ENCODE peak calls at places on chromosomes 3 and 15, in four cellular contexts. O, Q, H and Y are unnamed samples. For H3K9me3, the result is how much of the 10 kb centered on the place peaks cover.

GRCh38 chr15:75167588-75168076 is 34.0 kb upstream of the C15orf39 start:
- DNase-seq in O (no peak), Q (no peak), H (peak), Y (no peak)

GRCh38 chr15:71443538-71443937 is 328.3 kb downstream of the THSD4 start:
- DNase-seq in O (peak), Q (peak), H (peak), Y (peak)

GRCh38 chr3:192819001-192819569 is 91.7 kb upstream of the FGF12 start:
- DNase-seq in O (peak), Q (peak), H (no peak), Y (no peak)

GRCh38 chr3:45387636-45388348 is 584 bp upstream of the LARS2 start:
- DNase-seq in O (no peak), Q (no peak), H (no peak), Y (no peak)

GRCh38 chr15:46644493-46645481 is 1010.0 kb downstream of the SQOR start:
- DNase-seq in O (no peak), Q (no peak), H (no peak), Y (no peak)

GRCh38 chr15:75822685-75823278 is 20.5 kb upstream of the UBE2Q2 start:
- DNase-seq in O (no peak), Q (no peak), H (no peak), Y (no peak)

GRCh38 chr15:78565097-78565950 is at the start of gene CHRNA5:
- DNase-seq in O (peak), Q (peak), H (peak), Y (peak)

GRCh38 chr3:148902173-148902791 is 37.2 kb downstream of the CPA3 start:
- DNase-seq in O (no peak), Q (no peak), H (no peak), Y (no peak)

GRCh38 chr15:45157056-45157455 is 27.3 kb downstream of the DUOX1 start:
- DNase-seq in O (no peak), Q (no peak), H (no peak), Y (no peak)

GRCh38 chr3:14926592-14926991 is 20.8 kb upstream of the NR2C2 start:
- DNase-seq in O (no peak), Q (no peak), H (no peak), Y (no peak)

DNA sequence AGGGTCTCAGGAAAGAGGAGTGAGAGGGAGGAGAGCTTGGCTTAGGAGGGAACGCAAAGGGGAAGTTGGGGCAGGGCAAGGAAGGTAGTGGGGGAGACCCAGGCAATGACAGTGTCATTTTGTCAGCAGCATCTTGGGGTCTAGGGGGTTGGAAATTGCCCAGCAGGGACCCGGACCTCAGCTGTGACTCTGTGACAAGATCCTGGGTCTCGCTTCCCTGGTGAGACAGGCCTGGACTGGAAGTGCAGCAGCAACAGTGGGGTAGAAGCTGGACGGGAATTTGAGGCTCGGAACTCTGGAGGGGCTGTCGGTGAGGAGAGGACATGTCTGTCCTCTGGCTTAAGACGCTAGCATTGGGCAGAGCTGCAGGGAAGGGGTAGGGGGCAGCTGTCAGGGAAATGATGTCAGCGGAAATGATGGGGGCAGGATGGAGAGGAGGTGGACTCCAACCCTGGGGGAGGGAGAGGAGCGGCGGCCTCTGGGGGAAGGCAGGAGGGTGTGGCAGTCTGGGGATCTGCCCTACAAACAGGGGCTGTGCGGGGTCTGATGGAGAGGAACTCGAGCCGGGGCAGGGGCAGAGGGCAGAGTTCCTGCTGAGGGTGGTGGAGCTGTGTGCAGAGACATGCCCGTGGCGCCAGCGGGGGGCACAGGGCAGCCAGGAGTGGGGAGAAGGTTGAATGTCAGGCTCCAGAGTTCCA is 12.3 kb downstream of the ANPEP start:
- DNase-seq in O (no peak), Q (peak), H (peak), Y (peak)
- TF ChIP-seq MAX in O (no peak), Q (no peak), H (no peak), Y (no peak)

DNA sequence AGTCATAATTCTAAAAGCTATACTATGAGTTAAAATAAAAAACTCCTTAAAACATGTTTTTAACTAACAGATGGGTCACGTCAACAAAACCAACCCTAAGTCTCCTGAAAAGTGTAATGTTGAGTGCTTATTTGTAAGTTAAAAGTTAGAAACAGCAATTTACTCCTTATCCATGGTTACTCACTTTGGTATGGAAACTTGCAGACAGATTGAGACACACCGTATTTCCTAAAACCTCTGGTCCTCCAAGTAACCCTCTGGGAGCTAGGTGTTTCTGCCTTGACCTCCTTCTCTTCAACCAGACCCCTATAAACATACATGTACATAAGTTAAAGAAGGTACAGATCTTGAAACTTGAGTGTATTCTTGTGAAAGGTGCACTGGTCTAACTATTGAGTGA is 3.1 kb downstream of the COL8A1 start:
- DNase-seq in O (no peak), Q (peak), H (no peak), Y (no peak)
- TF ChIP-seq CTCF in O (no peak), Q (no peak), H (no peak), Y (no peak)

DNA sequence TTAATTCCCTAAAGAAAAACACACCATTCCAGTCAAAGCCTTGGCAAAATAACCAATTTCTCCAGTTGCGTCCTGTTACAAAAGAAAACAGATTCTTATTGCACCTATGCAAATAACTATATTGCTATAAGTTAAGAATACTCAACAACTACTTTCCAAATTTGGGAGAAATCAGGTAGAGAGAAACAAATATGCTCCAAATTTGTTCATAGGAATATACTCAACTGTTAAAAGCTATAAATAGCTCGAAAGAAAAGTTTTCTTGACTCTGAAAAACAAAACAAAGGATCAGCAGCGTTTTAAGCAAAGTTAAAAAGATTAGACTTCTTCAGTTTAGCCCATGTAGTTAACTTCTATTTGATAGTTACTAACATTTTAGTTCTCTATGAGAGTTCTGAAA is 20.1 kb upstream of the SKIL start:
- DNase-seq in O (no peak), Q (no peak), H (no peak), Y (no peak)
- H3K9me3 ChIP-seq in O (under half), Q (under half), H (under half), Y (under half)

GRCh38 chr15:63848881-63849551 is 15.3 kb upstream of the HERC1 start:
- DNase-seq in O (no peak), Q (no peak), H (no peak), Y (no peak)
- TF ChIP-seq MAX in O (no peak), Q (no peak), H (no peak), Y (no peak)

GRCh38 chr3:24300949-24301348 is 193.7 kb downstream of the THRB start:
- DNase-seq in O (no peak), Q (no peak), H (no peak), Y (no peak)

GRCh38 chr3:24299236-24299635 is 195.4 kb downstream of the THRB start:
- DNase-seq in O (no peak), Q (no peak), H (no peak), Y (no peak)

GRCh38 chr3:24299801-24300626 is 194.6 kb downstream of the THRB start:
- DNase-seq in O (peak), Q (peak), H (no peak), Y (no peak)

GRCh38 chr3:24303057-24303754 is 191.4 kb downstream of the THRB start:
- DNase-seq in O (no peak), Q (no peak), H (no peak), Y (peak)

GRCh38 chr3:24302382-24302781 is 192.3 kb downstream of the THRB start:
- DNase-seq in O (no peak), Q (no peak), H (no peak), Y (no peak)
- TF ChIP-seq CTCF in O (no peak), Q (no peak), H (no peak), Y (no peak)